ENCODE peak calls at places on chromosomes 13 and 19, in five cellular contexts. Z is retinal pigment epithelial cell, E is fibroblast of mammary gland, R is AG04450, N is WTC11. C is an unnamed sample.

GRCh38 chr19:48480476-48481190 is 11.5 kb downstream of the CYTH2 start:
- DNase-seq in N (peak), E (peak), R (no peak), Z (no peak), C (no peak)

GRCh38 chr13:74032325-74032724 is 101.9 kb downstream of the KLF12 start:
- DNase-seq in E (no peak), Z (no peak), R (no peak), N (no peak), C (no peak)

GRCh38 chr19:33508941-33509614 is 12.5 kb downstream of the PEPD start:
- DNase-seq in Z (peak), E (no peak), R (no peak), N (no peak), C (peak)

GRCh38 chr19:18697680-18698079 is 14.2 kb downstream of the CRTC1 start:
- DNase-seq in Z (no peak), R (no peak), N (no peak), E (no peak), C (no peak)

GRCh38 chr13:70729369-70729768 is 621.1 kb upstream of the KLHL1 start:
- DNase-seq in N (no peak), E (no peak), Z (no peak), R (no peak), C (no peak)

GRCh38 chr13:113411216-113412023 is 41.9 kb downstream of the ADPRHL1 start:
- DNase-seq in Z (peak), R (peak), E (peak), N (no peak), C (peak)

GRCh38 chr19:32676186-32676894 is 692 bp downstream of the RGS9BP start:
- DNase-seq in N (peak), R (no peak), E (no peak), Z (no peak), C (no peak)

GRCh38 chr13:24923305-24923640 is 159.3 kb downstream of the RNF17 start:
- DNase-seq in E (peak), R (peak), N (no peak), Z (peak), C (peak)

GRCh38 chr19:23914402-23915286 is at the start of gene ZNF726:
- DNase-seq in N (no peak), Z (peak), E (peak), R (peak), C (peak)

GRCh38 chr13:113393572-113394503 is 29.9 kb upstream of the GRTP1 start:
- DNase-seq in E (peak), R (peak), Z (no peak), N (peak), C (peak)